ENCODE peak calls at places on chromosomes 6 and 20, in ten cellular contexts. J, K, R, E, I, M, U, H, O and X are unnamed samples.

GRCh38 chr6:97150932-97151331 is 132.1 kb downstream of the MMS22L start:
- DNase-seq in J (no peak), K (no peak), R (no peak), E (no peak), I (no peak), M (no peak), U (no peak), H (no peak), O (no peak), X (no peak)

GRCh38 chr20:18090044-18090443 is 32.3 kb upstream of the OVOL2 start:
- DNase-seq in J (no peak), K (no peak), R (no peak), E (no peak), I (no peak), M (no peak), U (no peak), H (no peak), O (no peak), X (no peak)

GRCh38 chr6:75306074-75306473 is 21.5 kb upstream of the TMEM30A start:
- DNase-seq in J (no peak), K (no peak), R (no peak), E (no peak), I (no peak), M (no peak), U (no peak), H (no peak), O (no peak), X (no peak)

GRCh38 chr6:55009114-55009513 is 162.5 kb downstream of the FAM83B start:
- DNase-seq in J (no peak), K (no peak), R (no peak), E (no peak), I (no peak), M (no peak), U (no peak), H (no peak), O (no peak), X (no peak)

GRCh38 chr20:63624486-63624885 is 2.4 kb downstream of the GMEB2 start:
- DNase-seq in J (no peak), K (no peak), R (no peak), E (no peak), I (no peak), M (no peak), U (no peak), H (no peak), O (no peak), X (no peak)

GRCh38 chr6:38673397-38674165 is 29.4 kb downstream of the GLO1 start:
- DNase-seq in J (no peak), K (no peak), R (no peak), E (no peak), I (no peak), M (no peak), U (no peak), H (no peak), O (no peak), X (no peak)

GRCh38 chr20:43189614-43190331 is at the start of gene PTPRT:
- DNase-seq in J (no peak), K (no peak), R (no peak), E (no peak), I (no peak), M (no peak), U (no peak), H (no peak), O (no peak), X (peak)

GRCh38 chr6:130303436-130303835 is 62.4 kb upstream of the TMEM200A start:
- DNase-seq in J (no peak), K (no peak), R (no peak), E (no peak), I (no peak), M (no peak), U (no peak), H (no peak), O (no peak), X (no peak)

GRCh38 chr6:28985396-28986164 is 19.5 kb downstream of the ZNF311 start:
- DNase-seq in J (peak), K (no peak), R (no peak), E (peak), I (peak), M (peak), U (no peak), H (peak), O (no peak), X (no peak)

GRCh38 chr6:4910060-4910746 is 93.6 kb downstream of the RPP40 start:
- DNase-seq in J (no peak), K (no peak), R (no peak), E (no peak), I (no peak), M (no peak), U (no peak), H (no peak), O (no peak), X (no peak)

GRCh38 chr6:53944538-53944937 is 149.7 kb downstream of the LRRC1 start:
- DNase-seq in J (no peak), K (no peak), R (no peak), E (no peak), I (no peak), M (no peak), U (no peak), H (no peak), O (no peak), X (no peak)

GRCh38 chr6:150490586-150490985 is 109.1 kb upstream of the PLEKHG1 start:
- DNase-seq in J (no peak), K (no peak), R (no peak), E (no peak), I (no peak), M (no peak), U (no peak), H (no peak), O (no peak), X (no peak)

GRCh38 chr20:19780261-19780660 is 22.2 kb downstream of the RIN2 start:
- DNase-seq in J (no peak), K (no peak), R (no peak), E (no peak), I (no peak), M (no peak), U (no peak), H (no peak), O (no peak), X (no peak)

GRCh38 chr20:23347791-23348190 is 2.8 kb upstream of the NXT1 start:
- DNase-seq in J (no peak), K (no peak), R (no peak), E (no peak), I (no peak), M (no peak), U (no peak), H (no peak), O (no peak), X (no peak)

GRCh38 chr6:5958948-5959347 is 47.8 kb downstream of the NRN1 start:
- DNase-seq in J (no peak), K (no peak), R (no peak), E (no peak), I (no peak), M (no peak), U (no peak), H (no peak), O (no peak), X (no peak)

GRCh38 chr6:112691289-112691688 is 344.2 kb downstream of the RFPL4B start:
- DNase-seq in J (no peak), K (no peak), R (no peak), E (no peak), I (no peak), M (no peak), U (no peak), H (no peak), O (no peak), X (no peak)

GRCh38 chr6:35370799-35371493 is 28.6 kb downstream of the PPARD start:
- DNase-seq in J (no peak), K (no peak), R (no peak), E (no peak), I (no peak), M (no peak), U (no peak), H (no peak), O (no peak), X (no peak)

GRCh38 chr20:62088258-62089127 is 22.8 kb upstream of the TAF4 start:
- DNase-seq in J (no peak), K (no peak), R (no peak), E (no peak), I (no peak), M (no peak), U (no peak), H (no peak), O (no peak), X (no peak)

GRCh38 chr20:309841-310644 is 12.7 kb downstream of the ZCCHC3 start:
- DNase-seq in J (peak), K (peak), R (peak), E (peak), I (peak), M (peak), U (peak), H (peak), O (peak), X (peak)

GRCh38 chr6:108874470-108875160 is 26.4 kb downstream of the ARMC2 start:
- DNase-seq in J (no peak), K (peak), R (no peak), E (no peak), I (no peak), M (no peak), U (no peak), H (no peak), O (peak), X (peak)

GRCh38 chr20:24662286-24662685 is 192.9 kb downstream of the SYNDIG1 start:
- DNase-seq in J (no peak), K (no peak), R (no peak), E (no peak), I (no peak), M (no peak), U (no peak), H (peak), O (no peak), X (no peak)

GRCh38 chr6:69398729-69399128 is 398.1 kb downstream of the LMBRD1 start:
- DNase-seq in J (no peak), K (no peak), R (no peak), E (no peak), I (no peak), M (no peak), U (no peak), H (no peak), O (no peak), X (no peak)

GRCh38 chr6:170311696-170312095 is 5.1 kb downstream of the FAM120B start:
- DNase-seq in J (no peak), K (no peak), R (no peak), E (no peak), I (no peak), M (no peak), U (no peak), H (no peak), O (no peak), X (no peak)

GRCh38 chr6:155341130-155341828 is 27.0 kb upstream of the TFB1M start:
- DNase-seq in J (no peak), K (no peak), R (no peak), E (no peak), I (no peak), M (no peak), U (no peak), H (no peak), O (no peak), X (no peak)

GRCh38 chr6:121321282-121321681 is 13.0 kb downstream of the TBC1D32 start:
- DNase-seq in J (no peak), K (no peak), R (no peak), E (no peak), I (no peak), M (no peak), U (no peak), H (no peak), O (no peak), X (no peak)

GRCh38 chr6:154705471-154706113 is 27.6 kb upstream of the SCAF8 start:
- DNase-seq in J (no peak), K (no peak), R (no peak), E (no peak), I (no peak), M (no peak), U (no peak), H (no peak), O (no peak), X (no peak)

GRCh38 chr6:117309613-117310012 is 44.3 kb downstream of the VGLL2 start:
- DNase-seq in J (no peak), K (no peak), R (no peak), E (no peak), I (no peak), M (no peak), U (no peak), H (no peak), O (no peak), X (no peak)

GRCh38 chr20:58652606-58653303 is 1.7 kb downstream of the STX16 start:
- DNase-seq in J (no peak), K (no peak), R (no peak), E (no peak), I (no peak), M (no peak), U (no peak), H (no peak), O (no peak), X (no peak)

GRCh38 chr6:20565291-20565690 is 31.0 kb downstream of the CDKAL1 start:
- DNase-seq in J (no peak), K (no peak), R (no peak), E (no peak), I (no peak), M (no peak), U (no peak), H (no peak), O (no peak), X (peak)

GRCh38 chr20:1654994-1655393 is 2.6 kb downstream of the SIRPG start:
- DNase-seq in J (no peak), K (no peak), R (no peak), E (no peak), I (no peak), M (no peak), U (no peak), H (no peak), O (no peak), X (no peak)

GRCh38 chr6:139448094-139448649 is 73.7 kb upstream of the CITED2 start:
- DNase-seq in J (no peak), K (no peak), R (no peak), E (no peak), I (no peak), M (no peak), U (no peak), H (no peak), O (no peak), X (peak)

GRCh38 chr6:89323461-89324098 is 8.5 kb upstream of the GABRR2 start:
- DNase-seq in J (no peak), K (no peak), R (no peak), E (no peak), I (no peak), M (no peak), U (no peak), H (no peak), O (no peak), X (no peak)

GRCh38 chr6:62623851-62624532 is 338.0 kb upstream of the KHDRBS2 start:
- DNase-seq in J (no peak), K (no peak), R (no peak), E (no peak), I (no peak), M (no peak), U (no peak), H (no peak), O (no peak), X (no peak)